ENCODE peak calls at places on chromosomes 4 and X, in four cellular contexts. U is left lung; N is CD8-positive, alpha-beta memory T cell; W is H1. S is an unnamed sample. For H3K4me1, the result is how much of the 10 kb centered on the place peaks cover.

GRCh38 chrX:33725556-33726232 is 406.4 kb downstream of the FAM47A start:
- DNase-seq in U (no peak), N (no peak), W (no peak), S (no peak)

GRCh38 chrX:110293658-110294453 is 24.0 kb downstream of the AMMECR1 start:
- DNase-seq in U (no peak), N (no peak), W (no peak), S (no peak)

GRCh38 chr4:2832309-2832980 is 11.2 kb upstream of the ADD1 start:
- DNase-seq in U (peak), N (no peak), W (no peak), S (peak)

GRCh38 chr4:138952405-138952804 is 63.2 kb upstream of the NOCT start:
- DNase-seq in U (no peak), N (no peak), W (no peak), S (no peak)

GRCh38 chr4:144399927-144400326 is 246.0 kb upstream of the HHIP start:
- DNase-seq in U (no peak), N (no peak), W (no peak), S (no peak)

GRCh38 chrX:154734101-154734781 is 16.6 kb downstream of the GAB3 start:
- DNase-seq in U (peak), N (peak), W (no peak), S (no peak)

GRCh38 chrX:115058276-115058675 is 40.9 kb upstream of the IL13RA2 start:
- DNase-seq in U (no peak), N (no peak), W (no peak), S (no peak)

GRCh38 chrX:125378205-125378604 is 58.5 kb downstream of the TEX13C start:
- DNase-seq in U (no peak), N (no peak), W (no peak), S (no peak)

GRCh38 chr4:173827707-173828106 is 297.7 kb upstream of the HAND2 start:
- DNase-seq in U (no peak), N (no peak), W (no peak), S (no peak)

GRCh38 chr4:119010909-119011606 is 122.4 kb downstream of the SYNPO2 start:
- DNase-seq in U (peak), N (no peak), W (no peak), S (no peak)
- H3K4me1 ChIP-seq in U (under half), N (under half), W (under half), S (under half)

DNA sequence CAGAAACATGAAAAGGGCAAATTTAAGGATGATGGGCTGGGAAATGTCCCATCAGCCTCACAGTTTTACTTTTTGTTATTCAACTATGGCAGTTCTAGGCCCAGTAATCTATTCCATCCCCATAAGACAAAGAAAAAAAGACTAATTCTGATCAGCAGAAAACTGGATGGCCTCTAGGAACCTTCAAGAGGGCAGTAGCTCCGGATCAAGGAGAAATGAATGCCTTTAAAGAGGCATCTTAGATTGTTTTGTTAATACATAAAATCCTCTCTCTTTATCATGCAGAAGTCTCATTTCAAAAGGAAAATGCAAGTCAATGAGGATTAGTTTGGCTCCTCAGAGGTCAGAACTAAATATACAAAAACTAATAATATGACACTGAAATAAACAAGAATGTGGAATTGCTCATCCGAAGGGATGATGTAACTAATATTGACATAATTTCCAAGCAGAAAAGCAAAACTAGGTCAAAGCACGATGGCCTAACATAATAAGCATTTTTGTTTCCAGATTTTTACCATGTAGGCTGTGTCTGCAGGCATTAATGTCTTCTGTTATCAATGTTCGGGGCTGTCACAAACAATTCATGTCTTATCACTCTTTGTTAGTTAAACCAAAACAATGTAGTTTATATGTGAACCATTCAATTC is 8.8 kb downstream of the MID1 start:
- DNase-seq in U (no peak), N (no peak), W (no peak), S (no peak)
- H3K27ac ChIP-seq in U (peak), N (no peak), W (no peak), S (no peak)

GRCh38 chr4:153488006-153488718 is 22.0 kb downstream of the TMEM131L start:
- DNase-seq in U (peak), N (peak), W (no peak), S (peak)

GRCh38 chr4:153486281-153487151 is 20.4 kb downstream of the TMEM131L start:
- DNase-seq in U (no peak), N (no peak), W (no peak), S (no peak)

GRCh38 chr4:153489856-153490558 is 23.8 kb downstream of the TMEM131L start:
- DNase-seq in U (no peak), N (no peak), W (no peak), S (no peak)

GRCh38 chr4:153490985-153491483 is 24.9 kb downstream of the TMEM131L start:
- DNase-seq in U (no peak), N (no peak), W (no peak), S (no peak)

DNA sequence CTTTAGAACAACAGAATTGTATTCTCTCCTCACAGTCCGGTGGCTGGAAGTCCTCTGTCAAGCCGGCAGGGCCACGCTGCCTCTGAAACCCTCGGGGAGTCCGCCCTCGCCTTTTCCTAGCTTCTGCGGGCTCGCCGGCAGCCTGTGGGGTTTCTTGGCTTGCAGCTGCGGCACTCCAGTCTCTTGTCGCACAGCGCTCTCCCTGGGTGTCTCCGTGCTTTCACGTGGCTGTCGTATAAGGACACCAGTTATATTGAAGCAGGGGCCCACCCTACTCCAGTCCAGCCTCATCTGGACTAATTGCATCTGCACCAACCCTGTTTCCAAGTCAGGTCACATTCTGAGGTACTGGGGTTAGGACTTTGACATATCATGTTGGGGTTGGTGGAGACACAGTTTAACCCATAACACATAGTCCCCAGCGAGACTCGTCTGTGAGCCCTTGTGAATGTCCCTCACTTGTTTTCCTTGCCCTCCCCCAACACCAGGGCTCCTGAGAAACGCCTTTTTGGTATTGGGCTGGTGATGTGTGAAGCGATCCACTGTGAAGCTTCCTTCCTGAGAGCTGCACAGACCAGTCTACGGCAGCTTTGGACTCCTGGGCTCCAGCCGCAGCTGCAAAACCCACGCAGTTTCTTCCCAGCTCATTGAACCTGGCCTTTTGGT is 22.7 kb downstream of the TMEM131L start:
- DNase-seq in U (peak), N (peak), W (no peak), S (no peak)
- H3K4me1 ChIP-seq in U (under half), N (half or more), W (under half), S (half or more)

GRCh38 chr4:127214001-127214400 is 418.8 kb upstream of the INTU start:
- DNase-seq in U (no peak), N (no peak), W (no peak), S (no peak)
- H3K27ac ChIP-seq in U (no peak), N (no peak), W (no peak), S (no peak)

GRCh38 chr4:87045659-87046058 is 110.8 kb downstream of the AFF1 start:
- DNase-seq in U (no peak), N (no peak), W (no peak), S (no peak)
- H3K4me1 ChIP-seq in U (under half), N (under half), W (under half), S (under half)

GRCh38 chrX:85243155-85243554 is 424 bp downstream of the SATL1 start:
- DNase-seq in U (no peak), N (no peak), W (no peak), S (peak)
- H3K27ac ChIP-seq in U (no peak), N (no peak), W (no peak), S (no peak)

DNA sequence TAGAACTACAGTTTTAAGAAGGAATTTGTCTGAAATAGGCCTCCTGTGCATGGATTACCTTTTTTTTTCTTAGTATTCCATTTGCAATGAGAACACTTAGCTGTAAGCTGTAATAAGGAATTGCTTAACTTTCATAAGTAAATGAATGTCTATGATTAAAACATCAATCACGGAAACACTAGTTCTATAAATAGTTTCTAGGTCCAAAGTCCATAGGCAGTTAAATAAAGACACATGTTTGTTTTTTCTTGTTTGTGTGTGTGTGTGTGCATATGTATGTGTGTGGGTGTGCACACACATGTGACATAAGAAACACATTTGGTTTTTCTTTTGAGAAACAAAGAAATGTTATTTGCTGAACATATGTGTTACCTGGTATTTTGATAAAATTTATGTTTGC is 11.2 kb downstream of the GPRIN3 start:
- DNase-seq in U (no peak), N (no peak), W (no peak), S (no peak)
- H3K4me1 ChIP-seq in U (under half), N (half or more), W (under half), S (half or more)

GRCh38 chrX:10483191-10483808 is 137.1 kb downstream of the MID1 start:
- DNase-seq in U (no peak), N (no peak), W (no peak), S (no peak)
- H3K27ac ChIP-seq in U (peak), N (no peak), W (no peak), S (no peak)

DNA sequence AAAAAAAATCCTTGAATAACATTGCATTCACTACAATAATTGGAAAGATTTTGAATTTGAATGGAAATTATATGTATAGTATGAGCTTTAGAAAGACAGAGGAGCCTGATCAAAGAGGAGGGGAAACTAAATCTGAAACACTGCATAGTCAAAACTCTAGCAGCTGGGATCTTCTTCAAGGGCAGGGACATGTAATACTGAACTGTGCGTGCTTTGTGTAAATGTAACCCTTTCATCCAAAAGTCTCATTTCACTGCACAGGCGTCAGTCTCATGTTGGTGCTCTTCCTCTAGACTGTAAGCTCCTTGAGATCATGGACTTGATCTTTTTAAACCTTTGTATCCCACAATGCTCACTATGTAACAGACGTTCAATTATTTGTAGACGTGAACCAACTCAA is 212.0 kb upstream of the JADE1 start:
- DNase-seq in U (no peak), N (no peak), W (no peak), S (no peak)
- H3K4me1 ChIP-seq in U (under half), N (under half), W (under half), S (under half)